ENCODE peak calls at places on chromosome 2, in seven cellular contexts. P is heart left ventricle; N is CD8-positive, alpha-beta T cell; U is tibial nerve; B is CD8-positive, alpha-beta memory T cell; T is sigmoid colon; L is body of pancreas. M is an unnamed sample.

GRCh38 chr2:191302459-191303155 is 57.4 kb downstream of the MYO1B start:
- DNase-seq in P (no peak), N (no peak), U (no peak), B (peak; percentile 4), T (no peak), L (no peak), M (no peak)

GRCh38 chr2:40373093-40373492 is 78.8 kb downstream of the SLC8A1 start:
- DNase-seq in P (no peak), N (no peak), U (no peak), B (no peak), T (no peak), L (no peak), M (no peak)

GRCh38 chr2:201220102-201220570 is 37.2 kb downstream of the CASP10 start:
- DNase-seq in P (no peak), N (no peak), U (no peak), B (no peak), T (no peak), L (peak; percentile 35), M (no peak)

GRCh38 chr2:226115102-226115831 is 684.4 kb downstream of the IRS1 start:
- DNase-seq in P (no peak), N (no peak), U (no peak), B (no peak), T (no peak), L (no peak), M (no peak)

GRCh38 chr2:218832520-218832919 is 917 bp upstream of the PRKAG3 start:
- DNase-seq in P (peak; percentile 62), N (no peak), U (peak; percentile 42), B (no peak), T (no peak), L (no peak), M (no peak)

GRCh38 chr2:202278944-202279343 is 13.4 kb downstream of the NOP58 start:
- DNase-seq in P (no peak), N (no peak), U (no peak), B (no peak), T (no peak), L (no peak), M (no peak)

GRCh38 chr2:209563453-209563852 is 139.6 kb downstream of the MAP2 start:
- DNase-seq in P (no peak), N (no peak), U (no peak), B (no peak), T (no peak), L (no peak), M (no peak)

GRCh38 chr2:207790898-207791297 is 21.2 kb upstream of the FZD5 start:
- DNase-seq in P (no peak), N (no peak), U (no peak), B (no peak), T (no peak), L (no peak), M (no peak)

GRCh38 chr2:28322456-28322855 is 70.2 kb upstream of the FOSL2 start:
- DNase-seq in P (no peak), N (no peak), U (no peak), B (no peak), T (no peak), L (no peak), M (no peak)

GRCh38 chr2:8761529-8762164 is 75.8 kb downstream of the KIDINS220 start:
- DNase-seq in P (no peak), N (no peak), U (no peak), B (peak; percentile 2), T (no peak), L (no peak), M (no peak)

GRCh38 chr2:1758774-1759610 is 14.7 kb upstream of the PXDN start:
- DNase-seq in P (no peak), N (no peak), U (no peak), B (no peak), T (no peak), L (no peak), M (no peak)

GRCh38 chr2:175309799-175310198 is 128.3 kb upstream of the ATP5MC3 start:
- DNase-seq in P (peak; percentile 48), N (no peak), U (no peak), B (no peak), T (no peak), L (no peak), M (no peak)

GRCh38 chr2:212180684-212181083 is 357.9 kb downstream of the ERBB4 start:
- DNase-seq in P (no peak), N (no peak), U (no peak), B (no peak), T (no peak), L (no peak), M (no peak)

GRCh38 chr2:232328038-232328435 is 50.5 kb upstream of the ALPP start:
- DNase-seq in P (no peak), N (no peak), U (no peak), B (no peak), T (peak; percentile 50), L (no peak), M (no peak)

GRCh38 chr2:234437642-234438321 is 59.1 kb downstream of the ARL4C start:
- DNase-seq in P (no peak), N (no peak), U (no peak), B (no peak), T (no peak), L (no peak), M (no peak)

DNA sequence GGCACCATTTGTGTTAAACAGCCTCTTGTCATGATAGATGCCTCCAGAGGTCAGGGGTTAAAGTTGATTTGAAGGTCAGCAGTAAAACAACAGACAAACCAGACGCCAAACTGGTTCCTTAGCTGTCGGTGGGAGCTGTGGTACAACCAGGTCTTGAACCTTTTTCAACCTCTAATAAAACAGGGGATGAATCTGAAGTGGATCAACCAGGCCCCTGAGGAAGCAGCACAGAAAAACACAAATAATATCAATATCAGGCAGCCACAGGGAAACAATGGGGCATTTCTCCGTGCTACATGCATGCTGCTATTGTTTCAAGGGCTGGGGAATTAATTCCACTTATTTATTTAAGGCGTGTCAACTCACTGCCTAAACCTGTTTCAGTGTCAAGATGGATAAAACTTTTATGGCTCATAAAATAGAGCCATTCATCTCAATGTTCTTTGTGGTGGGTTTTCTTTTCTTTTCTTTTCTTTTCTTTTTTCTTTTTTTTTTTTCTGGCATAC is 265.3 kb downstream of the MEIS1 start:
- DNase-seq in P (no peak), N (no peak), U (no peak), B (no peak), T (no peak), L (no peak), M (no peak)
- H3K27ac ChIP-seq in P (no peak overlapping the region), N (no peak overlapping the region), U (no peak overlapping the region), B (no peak overlapping the region), T (peak overlapping the region; percentile 87), L (no peak overlapping the region), M (no peak overlapping the region)

GRCh38 chr2:171318463-171318934 is 115.3 kb downstream of the METTL8 start:
- DNase-seq in P (peak; percentile 30), N (no peak), U (no peak), B (no peak), T (peak; percentile 67), L (no peak), M (no peak)

GRCh38 chr2:171316755-171317337 is 116.9 kb downstream of the METTL8 start:
- DNase-seq in P (no peak), N (no peak), U (no peak), B (no peak), T (no peak), L (no peak), M (no peak)

GRCh38 chr2:171319164-171319810 is 114.5 kb downstream of the METTL8 start:
- DNase-seq in P (no peak), N (no peak), U (no peak), B (no peak), T (no peak), L (no peak), M (peak; percentile 43)

GRCh38 chr2:171316220-171316619 is 117.6 kb downstream of the METTL8 start:
- DNase-seq in P (no peak), N (no peak), U (no peak), B (no peak), T (no peak), L (no peak), M (no peak)

GRCh38 chr2:171317492-171318125 is 116.2 kb downstream of the METTL8 start:
- DNase-seq in P (no peak), N (no peak), U (no peak), B (no peak), T (no peak), L (no peak), M (peak; percentile 47)
- H3K27ac ChIP-seq in P (no peak overlapping the region), N (no peak overlapping the region), U (no peak overlapping the region), B (no peak overlapping the region), T (peak overlapping the region; percentile 68), L (no peak overlapping the region), M (peak overlapping the region; percentile 86)

DNA sequence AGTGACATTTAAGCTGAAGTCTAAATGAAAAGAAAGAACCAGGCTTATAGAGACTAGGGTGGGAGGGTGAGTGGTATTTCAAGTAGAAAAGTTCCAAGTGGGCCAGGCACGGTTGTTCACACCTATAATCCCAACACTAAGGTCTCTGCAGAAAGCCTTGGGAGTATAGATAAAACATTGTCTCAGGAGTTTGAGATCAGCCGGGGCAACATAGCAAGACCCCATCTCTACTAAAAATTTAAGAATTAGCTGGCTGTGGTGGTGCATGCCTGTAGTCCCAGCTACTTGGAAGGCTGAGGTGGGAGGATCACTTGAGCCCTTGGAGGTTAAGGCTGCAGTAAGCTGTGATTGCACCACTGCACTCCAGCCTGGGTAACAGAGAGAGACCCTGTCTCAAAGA is 143.4 kb upstream of the PKDCC start:
- DNase-seq in P (no peak), N (no peak), U (no peak), B (no peak), T (no peak), L (no peak), M (no peak)
- H3K27ac ChIP-seq in P (no peak overlapping the region), N (no peak overlapping the region), U (no peak overlapping the region), B (no peak overlapping the region), T (no peak overlapping the region), L (no peak overlapping the region), M (no peak overlapping the region)

GRCh38 chr2:42368817-42369550 is 8.0 kb upstream of the COX7A2L start:
- DNase-seq in P (peak; percentile 51), N (no peak), U (no peak), B (no peak), T (no peak), L (no peak), M (no peak)

GRCh38 chr2:42367835-42368234 is 6.8 kb upstream of the COX7A2L start:
- DNase-seq in P (no peak), N (no peak), U (no peak), B (no peak), T (no peak), L (no peak), M (no peak)

GRCh38 chr2:42372474-42372787 is 11.4 kb upstream of the COX7A2L start:
- DNase-seq in P (no peak), N (no peak), U (no peak), B (no peak), T (no peak), L (no peak), M (no peak)

GRCh38 chr2:42371621-42372473 is 10.8 kb upstream of the COX7A2L start:
- DNase-seq in P (no peak), N (no peak), U (no peak), B (no peak), T (no peak), L (no peak), M (no peak)

DNA sequence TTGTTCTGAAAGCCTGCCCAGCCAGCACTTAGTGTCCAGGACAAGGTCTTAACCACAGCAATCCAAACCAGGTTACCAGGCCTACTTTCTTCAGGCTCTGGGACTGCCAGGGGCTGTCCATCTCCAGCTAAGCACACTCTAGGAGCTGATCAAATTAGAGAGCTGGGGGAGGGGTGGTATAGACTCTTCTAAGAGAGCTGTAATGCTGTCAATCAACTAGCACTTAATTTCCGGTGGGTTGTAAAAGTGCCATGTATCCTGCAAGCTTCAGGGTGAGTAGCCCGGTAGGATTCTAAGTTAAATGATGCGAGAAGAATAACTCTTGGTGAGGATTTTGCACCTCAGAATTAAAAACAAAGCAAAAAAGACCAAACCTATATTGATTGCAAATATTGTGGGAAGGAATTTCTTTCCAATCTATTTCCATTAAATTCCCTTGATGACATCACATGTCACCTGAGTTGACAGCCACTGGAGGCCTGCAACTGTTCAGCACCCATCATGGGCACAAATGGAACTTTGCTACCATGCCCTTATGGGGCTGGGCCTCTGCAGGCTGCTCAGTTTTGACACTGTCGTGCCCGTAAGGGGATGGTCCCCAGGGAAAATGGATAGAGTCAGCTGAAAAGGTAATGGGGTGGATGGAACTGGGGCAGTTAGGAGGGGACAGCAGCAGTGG is 8.7 kb upstream of the COX7A2L start:
- DNase-seq in P (no peak), N (no peak), U (no peak), B (no peak), T (no peak), L (no peak), M (no peak)
- H3K27ac ChIP-seq in P (no peak overlapping the region), N (no peak overlapping the region), U (no peak overlapping the region), B (no peak overlapping the region), T (no peak overlapping the region), L (no peak overlapping the region), M (no peak overlapping the region)

M was measured in caudate nucleus.